ENCODE peak calls at places on chromosomes 5 and 9, in four cellular contexts. W, E, P and X are unnamed samples.
A peak's percentile ranks its signal among the peaks of the same experiment; 100 is the strongest.

GRCh38 chr5:132250547-132250946 is 6.9 kb upstream of the PDLIM4 start:
- DNase-seq in W (no peak), E (no peak), P (no peak), X (no peak)

GRCh38 chr5:43839218-43839617 is 236.2 kb downstream of the NNT start:
- DNase-seq in W (no peak), E (no peak), P (no peak), X (no peak)

GRCh38 chr5:86833868-86834267 is 216.1 kb downstream of the COX7C start:
- DNase-seq in W (no peak), E (no peak), P (no peak), X (no peak)

GRCh38 chr9:79184821-79185220 is 386.9 kb upstream of the TLE4 start:
- DNase-seq in W (no peak), E (no peak), P (no peak), X (no peak)

GRCh38 chr5:57468481-57469165 is 14.0 kb downstream of the ACTBL2 start:
- DNase-seq in W (no peak), E (no peak), P (no peak), X (no peak)

GRCh38 chr5:72854419-72854818 is 38.0 kb downstream of the TNPO1 start:
- DNase-seq in W (no peak), E (no peak), P (no peak), X (no peak)

GRCh38 chr5:8829322-8830029 is 716.4 kb downstream of the SEMA5A start:
- DNase-seq in W (no peak), E (no peak), P (no peak), X (no peak)

GRCh38 chr5:139181835-139182452 is 16.2 kb downstream of the SIL1 start:
- DNase-seq in W (no peak), E (no peak), P (no peak), X (no peak)

GRCh38 chr9:116700882-116701836 is 14.1 kb downstream of the TRIM32 start:
- DNase-seq in W (no peak), E (no peak), P (no peak), X (no peak)

GRCh38 chr5:73299017-73299630 is 126.1 kb downstream of the TMEM174 start:
- DNase-seq in W (peak; percentile 62), E (no peak), P (peak; percentile 82), X (no peak)

GRCh38 chr5:19790811-19791466 is 197.1 kb downstream of the CDH18 start:
- DNase-seq in W (no peak), E (no peak), P (no peak), X (no peak)

GRCh38 chr5:149062371-149063016 is 368 bp downstream of the SH3TC2 start:
- DNase-seq in W (no peak), E (no peak), P (no peak), X (no peak)

GRCh38 chr5:132134384-132134783 is 60.8 kb downstream of the CSF2 start:
- DNase-seq in W (no peak), E (no peak), P (peak; percentile 8), X (no peak)

GRCh38 chr5:122153774-122154173 is 24.4 kb downstream of the ZNF474 start:
- DNase-seq in W (no peak), E (no peak), P (no peak), X (no peak)

GRCh38 chr9:5900622-5901021 is 9.9 kb downstream of the MLANA start:
- DNase-seq in W (no peak), E (no peak), P (no peak), X (no peak)

DNA sequence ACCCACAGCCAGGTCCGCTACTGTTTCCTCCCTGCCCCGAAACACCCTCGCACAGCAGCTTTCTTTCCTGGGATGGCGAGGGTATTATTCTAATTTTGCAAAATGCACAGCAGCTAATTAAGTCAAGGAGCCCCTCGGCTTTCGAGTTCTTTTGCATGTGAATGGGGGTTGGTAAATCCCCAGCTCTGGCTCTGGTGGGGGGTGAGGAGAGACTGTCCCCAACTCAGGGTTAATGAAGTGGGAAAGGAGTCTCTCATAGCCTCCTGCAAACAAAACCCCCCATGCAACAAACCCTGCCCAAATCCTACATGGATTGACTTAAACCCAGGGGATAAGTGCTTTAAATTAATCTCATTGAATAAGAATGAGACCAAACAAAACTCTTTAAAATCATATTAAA is 8.8 kb downstream of the BARHL1 start:
- DNase-seq in W (no peak), E (no peak), P (no peak), X (no peak)
- TF ChIP-seq MAX in W (no peak), E (no peak), P (no peak), X (no peak)

GRCh38 chr5:93165559-93165958 is 415.5 kb downstream of the NR2F1-AS1 start:
- DNase-seq in W (no peak), E (no peak), P (no peak), X (no peak)

GRCh38 chr5:93164690-93165089 is 416.3 kb downstream of the NR2F1-AS1 start:
- DNase-seq in W (no peak), E (no peak), P (peak; percentile 28), X (no peak)

GRCh38 chr5:93158841-93159240 is 422.2 kb downstream of the NR2F1-AS1 start:
- DNase-seq in W (no peak), E (no peak), P (no peak), X (no peak)

GRCh38 chr5:93162201-93162654 is 418.8 kb downstream of the NR2F1-AS1 start:
- DNase-seq in W (no peak), E (no peak), P (no peak), X (no peak)

DNA sequence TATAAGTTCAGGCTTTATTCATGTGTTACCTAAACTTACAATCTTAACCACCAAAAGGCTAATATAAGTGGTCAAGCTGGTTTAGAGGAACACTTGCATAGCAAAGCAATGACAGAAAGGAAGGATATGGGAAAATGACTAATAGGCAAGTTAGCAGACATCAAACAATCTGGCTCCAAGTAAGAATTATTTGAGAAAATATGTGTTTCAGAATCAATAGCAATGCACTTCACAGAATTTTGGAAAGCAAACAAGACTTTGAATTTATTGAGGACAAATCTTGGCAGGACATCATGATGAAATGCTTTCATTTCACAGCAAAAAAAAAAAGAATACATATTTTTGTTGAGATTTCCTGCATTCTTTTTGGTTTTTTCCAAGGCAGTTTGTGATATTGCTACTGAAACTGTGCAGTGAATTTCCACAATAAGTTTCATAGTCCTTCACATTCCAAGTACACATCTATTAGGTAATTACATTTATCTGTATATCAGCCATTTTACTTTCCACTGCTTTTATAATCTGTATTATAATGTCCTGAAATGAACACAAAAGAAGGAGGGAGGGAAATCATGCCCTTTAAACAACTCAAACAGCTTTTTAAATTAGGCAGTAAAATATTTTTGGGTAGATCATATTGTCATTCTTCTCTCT is 417.9 kb downstream of the NR2F1-AS1 start:
- DNase-seq in W (no peak), E (no peak), P (no peak), X (no peak)
- TF ChIP-seq TEAD4 in W (no peak), E (no peak), P (peak; percentile 96), X (no peak)

GRCh38 chr5:60259730-60260129 is 366.2 kb upstream of the PDE4D start:
- DNase-seq in W (no peak), E (no peak), P (no peak), X (no peak)

GRCh38 chr5:60260658-60261057 is 367.1 kb upstream of the PDE4D start:
- DNase-seq in W (no peak), E (no peak), P (no peak), X (no peak)

GRCh38 chr5:60262576-60263295 is 369.2 kb upstream of the PDE4D start:
- DNase-seq in W (no peak), E (no peak), P (no peak), X (no peak)

GRCh38 chr5:60261732-60262131 is 368.2 kb upstream of the PDE4D start:
- DNase-seq in W (no peak), E (no peak), P (no peak), X (no peak)

GRCh38 chr5:60257852-60258251 is 364.3 kb upstream of the PDE4D start:
- DNase-seq in W (no peak), E (no peak), P (no peak), X (no peak)
- TF ChIP-seq MAX in W (no peak), E (no peak), P (no peak), X (no peak)

DNA sequence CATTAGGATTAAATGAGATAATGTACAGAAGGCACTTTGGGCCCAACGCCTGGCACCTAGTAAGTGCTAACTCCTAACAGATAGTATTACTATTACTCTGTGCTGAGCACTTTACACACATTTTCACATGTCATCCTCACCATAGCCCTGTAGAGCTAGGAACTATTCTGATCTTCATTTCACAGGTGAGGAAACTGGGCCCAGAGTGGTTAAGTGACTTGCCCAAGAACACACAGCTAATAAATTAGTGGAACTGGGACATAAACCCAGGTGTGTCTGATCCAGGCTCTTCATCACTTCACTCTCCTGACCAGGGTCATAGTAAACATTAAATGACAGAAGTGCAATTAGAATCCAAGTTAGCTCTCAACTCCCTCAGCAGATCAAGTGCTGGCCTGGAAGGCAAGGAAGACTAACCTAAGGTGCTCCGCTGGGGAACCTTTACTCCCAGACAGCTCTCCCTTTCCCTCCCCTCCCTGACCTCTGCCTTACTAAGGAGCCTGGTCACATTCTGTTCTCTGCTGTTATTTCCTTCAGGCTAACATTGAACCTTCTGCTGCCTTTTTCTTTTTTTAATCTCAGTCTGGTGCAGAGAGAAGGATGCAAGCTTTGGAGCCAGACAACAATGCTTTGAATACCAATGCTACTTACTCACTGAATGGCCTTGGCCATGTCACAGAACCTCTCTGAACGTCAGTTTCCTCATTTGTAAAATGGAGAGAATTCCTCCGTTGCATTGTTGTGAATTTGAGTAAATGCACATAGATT is 4.1 kb upstream of the ADRA1B start:
- DNase-seq in W (no peak), E (no peak), P (no peak), X (no peak)
- TF ChIP-seq TEAD4 in W (no peak), E (no peak), P (peak; percentile 64), X (no peak)

GRCh38 chr9:35563791-35564197 is 41.3 kb upstream of the TESK1 start:
- DNase-seq in W (peak; percentile 52), E (no peak), P (peak; percentile 53), X (peak; percentile 34)
- TF ChIP-seq MAX in W (no peak), E (no peak), P (no peak), X (no peak)

DNA sequence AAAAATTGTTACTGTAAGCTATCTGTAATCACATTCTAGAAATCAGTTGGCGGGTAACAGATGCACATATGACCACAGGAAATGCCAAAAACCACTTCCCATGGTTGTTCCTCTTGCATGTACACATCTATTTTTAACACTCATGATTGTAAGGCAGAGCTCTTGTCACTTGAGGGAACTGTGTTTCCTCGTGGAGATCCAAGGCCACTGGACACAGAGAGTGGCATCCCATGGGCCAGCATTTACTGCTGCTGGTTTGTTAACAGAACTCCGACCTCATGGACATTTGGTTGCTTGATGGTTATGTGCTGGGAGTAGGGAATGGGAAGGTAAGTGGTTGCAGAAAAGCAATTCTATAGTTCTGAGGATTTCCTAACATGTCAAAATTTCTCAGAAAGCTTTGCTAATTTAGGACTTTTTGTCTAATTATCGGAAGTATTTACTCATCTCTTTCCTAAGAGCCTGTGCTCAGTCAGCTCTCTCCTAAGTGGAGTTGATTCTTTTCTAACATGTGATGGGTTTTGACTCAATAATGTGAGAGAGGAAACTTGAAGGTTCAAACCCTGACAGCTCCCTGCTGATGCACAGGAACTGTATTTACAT is 202.0 kb upstream of the NR3C1 start:
- DNase-seq in W (no peak), E (no peak), P (no peak), X (no peak)
- TF ChIP-seq TEAD4 in W (no peak), E (no peak), P (no peak), X (no peak)